ENCODE peak calls at places on chromosomes 1 and 21, in ten cellular contexts. N is CD8-positive, alpha-beta memory T cell; I is PC-3; F is neural progenitor cell; B is body of pancreas; P is MM.1S; A is BJ; R is GM06990; K is heart left ventricle; Y is naive thymus-derived CD4-positive, alpha-beta T cell. X is an unnamed sample. For H3K27me3 and H3K36me3, the result is how much of the 10 kb centered on the place peaks cover.

GRCh38 chr1:163703794-163704193 is 382.0 kb downstream of the NUF2 start:
- DNase-seq in B (no peak), P (no peak), Y (no peak), A (no peak), R (no peak), F (no peak), N (no peak), K (no peak), I (peak), X (no peak)

GRCh38 chr1:214085325-214085724 is 97.6 kb downstream of the PROX1 start:
- DNase-seq in F (no peak), A (no peak), R (no peak), Y (no peak), I (no peak), B (no peak), P (no peak), K (no peak), N (no peak), X (no peak)

GRCh38 chr1:50568782-50569181 is 145.5 kb upstream of the DMRTA2 start:
- DNase-seq in I (no peak), Y (no peak), A (no peak), F (peak), K (no peak), B (no peak), N (no peak), R (no peak), P (no peak), X (no peak)

GRCh38 chr1:58870298-58870676 is 86.4 kb upstream of the JUN start:
- DNase-seq in A (no peak), I (peak), K (no peak), P (no peak), R (no peak), F (no peak), B (peak), Y (no peak), N (no peak), X (no peak)

GRCh38 chr1:107057197-107058133 is 991 bp downstream of the PRMT6 start:
- DNase-seq in R (peak), B (peak), I (peak), N (peak), Y (peak), K (peak), F (peak), P (peak), A (no peak), X (peak)

GRCh38 chr1:91827094-91828006 is 58.6 kb downstream of the TGFBR3 start:
- DNase-seq in F (no peak), P (no peak), N (no peak), B (peak), K (no peak), A (no peak), Y (no peak), I (no peak), R (no peak), X (no peak)

GRCh38 chr1:169812131-169812530 is 17.4 kb upstream of the METTL18 start:
- DNase-seq in Y (no peak), K (no peak), B (no peak), R (no peak), A (no peak), N (no peak), I (peak), P (no peak), F (no peak), X (no peak)

GRCh38 chr1:33519240-33519884 is 46.9 kb downstream of the ZSCAN20 start:
- DNase-seq in A (no peak), K (no peak), F (no peak), P (no peak), R (no peak), Y (no peak), B (no peak), I (no peak), N (no peak), X (no peak)

GRCh38 chr1:97050501-97050900 is 328.9 kb downstream of the PTBP2 start:
- DNase-seq in K (no peak), B (no peak), F (peak), R (no peak), I (peak), P (no peak), A (no peak), Y (no peak), N (no peak), X (no peak)

GRCh38 chr1:182507685-182508084 is 57.7 kb downstream of the RGSL1 start:
- DNase-seq in R (no peak), Y (no peak), A (no peak), K (no peak), P (peak), F (no peak), B (no peak), I (no peak), N (no peak), X (no peak)

GRCh38 chr21:15729346-15729673 is 472 bp upstream of the USP25 start:
- DNase-seq in R (no peak), I (no peak), Y (no peak), A (no peak), N (no peak), K (no peak), B (no peak), F (no peak), P (no peak), X (no peak)

GRCh38 chr1:172742599-172743500 is 83.9 kb downstream of the FASLG start:
- DNase-seq in I (peak), K (no peak), R (no peak), N (no peak), Y (no peak), B (no peak), P (peak), F (peak), A (no peak), X (no peak)

GRCh38 chr1:245915851-245916250 is 591.2 kb downstream of the SMYD3 start:
- DNase-seq in R (no peak), A (no peak), K (no peak), N (no peak), I (no peak), B (no peak), P (no peak), Y (no peak), F (no peak), X (no peak)

GRCh38 chr1:215526147-215526845 is 40.8 kb upstream of the KCTD3 start:
- DNase-seq in K (no peak), A (no peak), N (no peak), F (peak), B (no peak), Y (peak), R (peak), I (peak), P (peak), X (no peak)

GRCh38 chr1:40270152-40270834 is 12.3 kb downstream of the ZMPSTE24 start:
- DNase-seq in F (no peak), A (no peak), K (no peak), Y (no peak), P (no peak), B (no peak), N (no peak), R (no peak), I (peak), X (no peak)

GRCh38 chr1:64645742-64646141 is 99.1 kb upstream of the RAVER2 start:
- DNase-seq in N (no peak), B (no peak), A (no peak), F (no peak), P (no peak), I (no peak), R (no peak), K (no peak), Y (no peak), X (no peak)

GRCh38 chr1:226690460-226690982 is 48.6 kb downstream of the ITPKB start:
- DNase-seq in K (no peak), I (no peak), F (no peak), P (no peak), N (peak), Y (peak), A (no peak), R (no peak), B (no peak), X (peak)

GRCh38 chr1:147167361-147167760 is 4.9 kb downstream of the PRKAB2 start:
- DNase-seq in B (no peak), F (no peak), Y (no peak), I (peak), R (no peak), N (no peak), A (peak), K (no peak), P (no peak), X (no peak)

GRCh38 chr1:220999872-221000863 is 120.9 kb downstream of the HLX start:
- DNase-seq in I (no peak), R (no peak), A (no peak), Y (no peak), N (no peak), P (no peak), F (no peak), K (no peak), B (no peak), X (no peak)

GRCh38 chr1:25182629-25183028 is 49.7 kb downstream of the SYF2 start:
- DNase-seq in Y (no peak), B (no peak), N (no peak), A (no peak), I (peak), K (no peak), F (no peak), P (no peak), R (no peak), X (no peak)

GRCh38 chr1:180863158-180863775 is 49.4 kb upstream of the KIAA1614 start:
- DNase-seq in A (peak), N (peak), R (peak), P (peak), K (no peak), I (peak), F (peak), Y (no peak), B (peak), X (no peak)

GRCh38 chr1:77394166-77394565 is 112.3 kb downstream of the AK5 start:
- DNase-seq in K (no peak), N (no peak), F (no peak), P (no peak), A (no peak), B (no peak), I (peak), Y (no peak), R (no peak), X (no peak)

GRCh38 chr1:160068231-160068630 is 1.7 kb downstream of the KCNJ10 start:
- DNase-seq in Y (no peak), A (no peak), F (no peak), N (no peak), R (no peak), K (no peak), B (no peak), I (no peak), P (no peak), X (no peak)

GRCh38 chr1:210412240-210412639 is 83.5 kb downstream of the HHAT start:
- DNase-seq in N (no peak), I (no peak), B (no peak), P (no peak), A (no peak), R (no peak), F (no peak), Y (no peak), K (no peak), X (no peak)

GRCh38 chr1:62012821-62013220 is 181.8 kb upstream of the L1TD1 start:
- DNase-seq in F (no peak), Y (no peak), A (no peak), R (no peak), I (no peak), K (no peak), B (no peak), P (no peak), N (no peak), X (no peak)
- H3K4me3 ChIP-seq in F (no peak), Y (no peak), A (no peak), R (no peak), I (no peak), K (no peak), B (no peak), P (no peak), N (no peak), X (no peak)

DNA sequence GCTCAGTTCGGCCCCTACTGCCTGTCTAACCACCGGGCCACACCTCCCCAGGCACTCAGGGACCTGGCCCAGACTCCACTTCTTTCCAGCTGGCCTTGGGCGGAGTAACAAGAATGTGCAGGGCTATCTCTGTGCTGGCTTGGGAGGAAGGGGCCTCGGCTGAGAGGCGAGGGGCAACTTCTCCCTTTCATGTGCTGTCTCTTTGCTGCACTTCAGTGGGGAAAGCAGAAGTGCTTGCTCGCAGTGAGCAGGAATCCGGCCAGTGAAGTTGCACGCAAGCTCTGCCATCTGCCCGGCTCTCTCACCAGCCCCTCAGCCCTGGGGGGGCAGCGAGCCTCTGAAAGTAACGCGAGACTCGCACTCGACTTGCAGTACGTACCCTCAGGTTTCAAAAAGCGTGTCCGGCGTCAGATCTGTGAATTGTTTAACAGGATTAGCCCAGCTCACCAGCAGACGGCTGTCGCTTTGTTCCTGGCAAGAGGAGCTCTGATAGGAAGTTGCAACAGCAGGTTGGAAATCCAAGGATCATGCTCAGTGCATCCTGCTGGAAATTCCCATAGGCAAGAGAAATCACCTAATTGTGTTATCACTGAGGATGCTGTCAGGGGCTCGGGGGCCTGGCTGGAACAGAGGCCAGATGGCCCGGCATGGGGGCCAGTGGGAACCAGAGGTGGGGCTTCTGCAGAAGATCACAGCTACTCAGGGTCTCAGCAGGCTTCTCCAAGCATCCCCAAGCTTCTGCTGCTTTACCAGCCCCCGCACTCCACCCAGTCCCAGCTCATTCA is 221.1 kb downstream of the NPHP4 start:
- DNase-seq in F (peak), I (no peak), K (no peak), A (no peak), B (no peak), N (no peak), Y (no peak), R (no peak), P (no peak), X (no peak)
- H3K27me3 ChIP-seq in F (under half), I (half or more), K (under half), A (under half), B (under half), N (under half), Y (under half), R (under half), P (half or more), X (under half)

GRCh38 chr1:15948600-15949452 is 27.1 kb downstream of the ZBTB17 start:
- DNase-seq in R (no peak), N (no peak), A (peak), K (peak), P (no peak), I (no peak), B (peak), F (no peak), Y (no peak), X (peak)
- H3K36me3 ChIP-seq in R (under half), N (under half), A (under half), K (under half), P (under half), I (under half), B (under half), F (under half), Y (under half), X (under half)

GRCh38 chr1:54463259-54464030 is 57.3 kb upstream of the SSBP3 start:
- DNase-seq in P (no peak), Y (no peak), N (no peak), F (peak), A (no peak), B (no peak), I (no peak), K (no peak), R (no peak), X (no peak)
- H3K4me3 ChIP-seq in P (no peak), Y (no peak), N (no peak), F (no peak), A (no peak), B (no peak), I (no peak), K (no peak), R (no peak), X (no peak)

GRCh38 chr1:87853576-87854351 is 525.1 kb downstream of the LMO4 start:
- DNase-seq in Y (no peak), B (no peak), A (no peak), R (no peak), N (no peak), P (no peak), I (no peak), F (no peak), K (no peak), X (no peak)
- H3K27me3 ChIP-seq in Y (under half), B (under half), A (under half), R (under half), N (under half), P (under half), I (under half), F (under half), K (under half), X (under half)

GRCh38 chr1:18711003-18711402 is 80.4 kb downstream of the PAX7 start:
- DNase-seq in B (no peak), N (no peak), F (no peak), P (no peak), A (no peak), I (no peak), K (no peak), R (no peak), Y (no peak), X (no peak)

GRCh38 chr1:18710002-18710401 is 79.4 kb downstream of the PAX7 start:
- DNase-seq in B (no peak), F (no peak), A (no peak), I (no peak), Y (no peak), N (no peak), P (no peak), K (no peak), R (no peak), X (no peak)

GRCh38 chr1:18712254-18712605 is 81.6 kb downstream of the PAX7 start:
- DNase-seq in N (no peak), I (no peak), P (no peak), Y (no peak), F (no peak), A (no peak), K (no peak), R (no peak), B (no peak), X (no peak)

GRCh38 chr1:18714404-18715175 is 83.9 kb downstream of the PAX7 start:
- DNase-seq in F (no peak), B (no peak), I (no peak), Y (no peak), A (no peak), P (no peak), K (no peak), N (no peak), R (no peak), X (no peak)

GRCh38 chr1:18711561-18712253 is 81.1 kb downstream of the PAX7 start:
- DNase-seq in P (no peak), Y (no peak), N (no peak), I (peak), A (no peak), F (no peak), R (no peak), B (no peak), K (no peak), X (no peak)
- H3K36me3 ChIP-seq in P (under half), Y (under half), N (under half), I (under half), A (under half), F (under half), R (under half), B (under half), K (under half), X (under half)

DNA sequence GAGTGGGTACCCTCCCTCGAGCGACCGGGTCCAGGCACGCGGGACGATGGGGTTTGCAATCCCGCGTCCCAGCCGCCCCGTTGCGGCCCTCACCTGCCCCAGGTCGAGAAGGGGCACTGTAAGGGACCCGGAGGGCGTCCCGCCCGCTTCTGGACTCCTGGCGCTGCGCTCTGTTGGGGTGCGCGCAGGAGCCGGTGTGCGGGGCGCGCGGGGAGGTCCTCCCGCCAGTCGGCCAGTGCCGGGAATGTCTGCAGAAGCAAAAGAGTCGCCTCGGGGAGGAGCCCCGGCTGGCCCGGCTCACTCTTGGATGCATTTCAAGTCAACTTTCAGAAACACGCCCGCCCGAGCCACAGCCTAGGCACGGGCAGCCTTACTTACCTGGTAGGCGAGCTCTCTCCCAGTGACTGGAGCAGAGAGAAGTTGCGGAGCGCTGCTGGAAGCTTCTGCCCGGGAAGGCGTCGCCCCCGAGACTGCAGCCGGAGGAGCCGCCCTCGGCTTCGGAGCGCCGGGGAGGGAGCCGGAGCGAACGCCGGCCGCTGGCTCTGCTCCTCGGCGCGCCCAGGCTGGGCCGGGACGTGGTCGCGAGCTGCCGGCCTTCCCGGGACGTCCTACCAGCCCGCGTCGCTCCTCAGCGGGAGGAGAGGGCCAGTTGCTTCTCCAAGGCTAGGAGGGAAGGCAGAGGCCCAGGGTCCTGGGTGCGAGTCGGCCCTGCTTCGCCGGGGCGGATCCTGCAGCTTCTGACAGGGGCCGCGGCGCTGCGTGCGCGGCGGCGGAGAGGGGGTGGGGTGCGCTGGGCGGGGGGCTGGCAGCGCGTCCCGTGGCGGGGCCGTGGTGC is at the start of gene LMX1A:
- DNase-seq in K (no peak), N (no peak), F (peak), P (no peak), Y (no peak), R (no peak), I (no peak), B (no peak), A (no peak), X (no peak)
- H3K4me3 ChIP-seq in K (peak), N (no peak), F (peak), P (no peak), Y (no peak), R (no peak), I (peak), B (no peak), A (no peak), X (no peak)

DNA sequence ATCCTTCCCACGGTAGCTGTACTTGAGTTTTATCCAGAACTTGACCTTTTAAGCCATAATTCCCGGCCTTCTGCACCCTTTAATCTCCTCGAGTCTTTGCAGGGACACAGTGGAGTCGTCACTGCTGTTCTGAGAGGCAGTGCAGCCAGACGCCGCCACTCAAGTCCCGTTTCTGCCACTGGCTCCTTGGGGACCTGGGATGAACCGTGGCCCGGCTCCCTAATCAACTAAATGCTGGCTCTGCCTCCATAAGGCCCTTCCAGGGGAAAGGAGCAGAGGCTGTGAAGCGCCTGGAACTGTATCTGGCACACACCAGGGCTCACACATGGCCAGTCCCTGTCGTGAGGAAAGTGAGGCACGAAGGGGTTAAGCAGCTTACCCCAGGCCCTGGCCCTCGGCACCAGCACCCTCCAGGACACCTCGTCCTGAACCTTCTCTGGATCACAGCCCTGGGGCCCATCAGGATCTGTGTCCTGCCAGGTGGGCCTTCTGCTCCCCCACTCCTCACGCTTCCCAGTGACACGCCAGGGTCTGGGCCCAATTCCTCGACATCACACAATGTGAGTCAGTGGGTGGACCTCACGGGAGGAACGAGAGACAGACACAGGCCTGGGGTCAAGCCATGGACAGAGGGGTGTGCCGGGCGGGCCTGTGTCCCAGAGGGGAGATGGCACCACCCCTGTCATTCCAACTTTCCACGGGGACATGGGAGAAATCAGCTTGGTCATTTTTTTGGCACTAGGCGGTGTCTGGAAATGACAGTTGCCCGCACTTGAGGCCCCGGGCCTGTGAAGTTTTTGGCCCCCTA is 23.5 kb upstream of the C1orf174 start:
- DNase-seq in F (no peak), B (no peak), A (no peak), K (peak), Y (no peak), R (no peak), P (no peak), I (no peak), N (no peak), X (no peak)
- H3K27me3 ChIP-seq in F (under half), B (under half), A (under half), K (under half), Y (under half), R (under half), P (half or more), I (half or more), N (under half), X (under half)

DNA sequence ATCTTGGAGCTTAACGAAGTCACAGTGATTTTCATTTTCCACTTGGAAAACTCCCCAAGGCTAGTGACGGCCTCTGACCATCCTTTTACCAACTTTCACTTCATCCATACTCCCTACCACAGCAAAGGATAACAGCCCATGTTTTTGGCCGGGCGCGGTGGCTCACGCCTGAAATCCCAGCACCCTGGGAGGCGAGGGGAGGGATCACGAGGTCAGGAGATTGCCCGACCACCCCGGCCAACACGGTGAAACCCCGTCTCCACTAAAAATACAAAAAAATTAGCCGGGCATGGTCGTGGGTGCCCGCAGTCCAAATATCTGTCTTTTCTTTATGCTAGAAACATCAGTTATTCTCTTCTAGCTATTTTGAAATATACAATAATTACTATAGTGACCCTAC is 7.3 kb downstream of the ASPM start:
- DNase-seq in K (no peak), Y (no peak), N (no peak), P (no peak), B (no peak), I (no peak), A (no peak), R (no peak), F (no peak), X (no peak)
- H3K36me3 ChIP-seq in K (under half), Y (under half), N (under half), P (under half), B (under half), I (under half), A (under half), R (under half), F (under half), X (under half)